ENCODE peak calls at places on chromosome 10, in six cellular contexts. X, C, O, I, T and B are unnamed samples.

GRCh38 chr10:20040012-20040411 is 223.8 kb downstream of the PLXDC2 start:
- DNase-seq in X (no peak), C (no peak), O (no peak), I (no peak), T (no peak), B (no peak)

GRCh38 chr10:130481076-130481930 is 345.1 kb downstream of the GLRX3 start:
- DNase-seq in X (no peak), C (no peak), O (no peak), I (no peak), T (no peak), B (no peak)

GRCh38 chr10:60446070-60446833 is 56.6 kb upstream of the ANK3 start:
- DNase-seq in X (no peak), C (no peak), O (no peak), I (no peak), T (peak; percentile 65), B (no peak)

GRCh38 chr10:69421611-69422308 is 5.0 kb upstream of the TACR2 start:
- DNase-seq in X (no peak), C (no peak), O (no peak), I (no peak), T (no peak), B (no peak)

GRCh38 chr10:33155720-33156638 is 178.5 kb downstream of the NRP1 start:
- DNase-seq in X (peak; percentile 61), C (peak; percentile 71), O (no peak), I (peak; percentile 72), T (peak; percentile 100), B (peak; percentile 66)

GRCh38 chr10:81600185-81600584 is 274.8 kb upstream of the NRG3 start:
- DNase-seq in X (no peak), C (peak; percentile 86), O (no peak), I (peak; percentile 64), T (peak; percentile 55), B (no peak)

GRCh38 chr10:35328404-35329037 is 7.8 kb upstream of the CCNY start:
- DNase-seq in X (no peak), C (peak; percentile 71), O (no peak), I (peak; percentile 89), T (peak; percentile 61), B (no peak)

GRCh38 chr10:86350897-86351296 is 15.7 kb downstream of the GRID1 start:
- DNase-seq in X (no peak), C (no peak), O (no peak), I (no peak), T (no peak), B (no peak)

GRCh38 chr10:116733566-116733965 is 8.8 kb downstream of the HSPA12A start:
- DNase-seq in X (no peak), C (no peak), O (no peak), I (no peak), T (peak; percentile 50), B (no peak)

GRCh38 chr10:24866615-24867583 is 85.5 kb downstream of the PRTFDC1 start:
- DNase-seq in X (no peak), C (peak; percentile 68), O (no peak), I (peak; percentile 77), T (peak; percentile 57), B (peak; percentile 75)

GRCh38 chr10:7205656-7206055 is 205.2 kb downstream of the SFMBT2 start:
- DNase-seq in X (no peak), C (no peak), O (no peak), I (no peak), T (no peak), B (no peak)

GRCh38 chr10:133318494-133319127 is 9.9 kb downstream of the ZNF511 start:
- DNase-seq in X (peak; percentile 78), C (peak; percentile 55), O (peak; percentile 65), I (peak; percentile 45), T (peak; percentile 66), B (peak; percentile 56)

GRCh38 chr10:63886281-63887025 is 365.3 kb downstream of the REEP3 start:
- DNase-seq in X (no peak), C (no peak), O (no peak), I (no peak), T (no peak), B (no peak)

GRCh38 chr10:79027147-79028055 is 41.4 kb upstream of the ZMIZ1 start:
- DNase-seq in X (no peak), C (no peak), O (peak; percentile 52), I (no peak), T (peak; percentile 50), B (no peak)

GRCh38 chr10:61336831-61337230 is 116.3 kb downstream of the TMEM26 start:
- DNase-seq in X (no peak), C (no peak), O (no peak), I (no peak), T (no peak), B (peak; percentile 40)

GRCh38 chr10:5507649-5508131 is 8.3 kb upstream of the CALML5 start:
- DNase-seq in X (no peak), C (no peak), O (no peak), I (no peak), T (no peak), B (no peak)

GRCh38 chr10:102322914-102323313 is 72.6 kb upstream of the NFKB2 start:
- DNase-seq in X (no peak), C (peak; percentile 62), O (peak; percentile 23), I (peak; percentile 50), T (no peak), B (no peak)

GRCh38 chr10:119872860-119873671 is 423 bp upstream of the MCMBP start:
- DNase-seq in X (peak; percentile 92), C (peak; percentile 89), O (peak; percentile 82), I (peak; percentile 82), T (peak; percentile 81), B (peak; percentile 79)

GRCh38 chr10:93512565-93512964 is 16.2 kb downstream of the CEP55 start:
- DNase-seq in X (no peak), C (peak; percentile 63), O (no peak), I (peak; percentile 32), T (peak; percentile 32), B (no peak)

GRCh38 chr10:106555599-106555998 is 608.9 kb downstream of the SORCS1 start:
- DNase-seq in X (no peak), C (no peak), O (no peak), I (no peak), T (peak; percentile 32), B (no peak)

GRCh38 chr10:6406220-6407033 is 173.6 kb downstream of the PRKCQ start:
- DNase-seq in X (no peak), C (peak; percentile 63), O (no peak), I (peak; percentile 30), T (peak; percentile 55), B (peak; percentile 63)

GRCh38 chr10:69715156-69715898 is 85.3 kb downstream of the FAM241B start:
- DNase-seq in X (no peak), C (peak; percentile 23), O (no peak), I (peak; percentile 94), T (peak; percentile 11), B (peak; percentile 29)

GRCh38 chr10:79434816-79435215 is 10.6 kb downstream of the ZCCHC24 start:
- DNase-seq in X (no peak), C (peak; percentile 58), O (no peak), I (peak; percentile 83), T (peak; percentile 94), B (no peak)